ENCODE peak calls at places on chromosomes 6 and 20, in five cellular contexts. One of them, this sample, is unnamed.

GRCh38 chr6:45930419-45931059 is 85.1 kb downstream of the CLIC5 start:
- DNase-seq in brain microvascular endothelial cell: peak; percentile 60
- DNase-seq in SW480: peak; percentile 57
- DNase-seq in nephron progenitor cell: peak; percentile 79
- DNase-seq in T-helper 1 cell: peak; percentile 12
- DNase-seq in this sample: peak; percentile 89

GRCh38 chr6:161228911-161229591 is 44.8 kb downstream of the AGPAT4 start:
- DNase-seq in SW480: no peak
- DNase-seq in T-helper 1 cell: no peak
- DNase-seq in brain microvascular endothelial cell: peak; percentile 79
- DNase-seq in nephron progenitor cell: no peak
- DNase-seq in this sample: no peak

GRCh38 chr6:160513836-160514235 is 150.2 kb downstream of the LPA start:
- DNase-seq in brain microvascular endothelial cell: peak; percentile 22
- DNase-seq in nephron progenitor cell: no peak
- DNase-seq in T-helper 1 cell: no peak
- DNase-seq in SW480: no peak
- DNase-seq in this sample: no peak

GRCh38 chr6:43926644-43927524 is 156.9 kb downstream of the VEGFA start:
- DNase-seq in T-helper 1 cell: no peak
- DNase-seq in SW480: peak; percentile 98
- DNase-seq in brain microvascular endothelial cell: peak; percentile 51
- DNase-seq in nephron progenitor cell: no peak
- DNase-seq in this sample: peak; percentile 87

GRCh38 chr6:136955123-136955522 is 33.0 kb downstream of the SLC35D3 start:
- DNase-seq in T-helper 1 cell: no peak
- DNase-seq in brain microvascular endothelial cell: no peak
- DNase-seq in nephron progenitor cell: no peak
- DNase-seq in SW480: no peak
- DNase-seq in this sample: no peak

GRCh38 chr6:30816791-30817739 is 67.3 kb upstream of the DDR1 start:
- DNase-seq in nephron progenitor cell: no peak
- DNase-seq in SW480: no peak
- DNase-seq in T-helper 1 cell: no peak
- DNase-seq in brain microvascular endothelial cell: no peak
- DNase-seq in this sample: no peak

GRCh38 chr6:106648651-106649308 is 19.4 kb downstream of the QRSL1 start:
- DNase-seq in brain microvascular endothelial cell: no peak
- DNase-seq in T-helper 1 cell: no peak
- DNase-seq in nephron progenitor cell: no peak
- DNase-seq in SW480: no peak
- DNase-seq in this sample: no peak

GRCh38 chr6:37456816-37457560 is 24.0 kb downstream of the CMTR1 start:
- DNase-seq in SW480: no peak
- DNase-seq in brain microvascular endothelial cell: peak; percentile 40
- DNase-seq in nephron progenitor cell: no peak
- DNase-seq in T-helper 1 cell: no peak
- DNase-seq in this sample: no peak

GRCh38 chr6:41023114-41023513 is 15.9 kb downstream of the UNC5CL start:
- DNase-seq in nephron progenitor cell: no peak
- DNase-seq in SW480: no peak
- DNase-seq in brain microvascular endothelial cell: no peak
- DNase-seq in T-helper 1 cell: no peak
- DNase-seq in this sample: no peak

GRCh38 chr6:23656257-23656731 is 469.7 kb upstream of the NRSN1 start:
- DNase-seq in brain microvascular endothelial cell: no peak
- DNase-seq in T-helper 1 cell: no peak
- DNase-seq in SW480: peak; percentile 28
- DNase-seq in nephron progenitor cell: peak; percentile 20
- DNase-seq in this sample: no peak

GRCh38 chr6:136641873-136642465 is 91.7 kb upstream of the MAP7 start:
- DNase-seq in brain microvascular endothelial cell: no peak
- DNase-seq in nephron progenitor cell: no peak
- DNase-seq in SW480: no peak
- DNase-seq in T-helper 1 cell: no peak
- DNase-seq in this sample: no peak

GRCh38 chr20:10131612-10132345 is 86.9 kb upstream of the SNAP25 start:
- DNase-seq in T-helper 1 cell: no peak
- DNase-seq in SW480: no peak
- DNase-seq in nephron progenitor cell: peak; percentile 8
- DNase-seq in brain microvascular endothelial cell: peak; percentile 55
- DNase-seq in this sample: no peak

GRCh38 chr6:26331809-26332226 is 33.2 kb upstream of the BTN3A2 start:
- DNase-seq in nephron progenitor cell: no peak
- DNase-seq in SW480: no peak
- DNase-seq in T-helper 1 cell: no peak
- DNase-seq in brain microvascular endothelial cell: no peak
- DNase-seq in this sample: no peak

GRCh38 chr6:85680388-85680787 is 37.7 kb upstream of the SYNCRIP start:
- DNase-seq in SW480: no peak
- DNase-seq in nephron progenitor cell: no peak
- DNase-seq in T-helper 1 cell: no peak
- DNase-seq in brain microvascular endothelial cell: no peak
- DNase-seq in this sample: no peak

GRCh38 chr20:41573955-41574354 is 44.2 kb downstream of the CHD6 start:
- DNase-seq in brain microvascular endothelial cell: no peak
- DNase-seq in T-helper 1 cell: no peak
- DNase-seq in SW480: no peak
- DNase-seq in nephron progenitor cell: no peak
- DNase-seq in this sample: no peak

GRCh38 chr6:40796280-40797223 is 209.4 kb upstream of the LRFN2 start:
- DNase-seq in SW480: no peak
- DNase-seq in brain microvascular endothelial cell: no peak
- DNase-seq in T-helper 1 cell: no peak
- DNase-seq in nephron progenitor cell: peak; percentile 10
- DNase-seq in this sample: no peak

GRCh38 chr20:56911946-56912345 is 282.8 kb downstream of the TFAP2C start:
- DNase-seq in T-helper 1 cell: no peak
- DNase-seq in nephron progenitor cell: no peak
- DNase-seq in brain microvascular endothelial cell: no peak
- DNase-seq in SW480: no peak
- DNase-seq in this sample: no peak

GRCh38 chr6:168136622-168137021 is 57.6 kb upstream of the FRMD1 start:
- DNase-seq in brain microvascular endothelial cell: no peak
- DNase-seq in T-helper 1 cell: no peak
- DNase-seq in nephron progenitor cell: no peak
- DNase-seq in SW480: no peak
- DNase-seq in this sample: no peak

This sample was measured in WERI-Rb-1.